ENCODE peak calls at places on chromosomes 5 and 9, in four cellular contexts. Y is A549; K is activated CD8-positive, alpha-beta memory T cell treated with anti-CD3 and anti-CD28 coated beads for 1 hour; I is NCI-H774. T is an unnamed sample.

GRCh38 chr5:147177125-147177840 is 57.5 kb upstream of the STK32A start:
- DNase-seq in Y (no peak), K (no peak), I (no peak), T (no peak)

GRCh38 chr5:140162781-140163180 is 12.2 kb upstream of the CYSTM1 start:
- DNase-seq in Y (no peak), I (no peak), K (no peak), T (no peak)

GRCh38 chr5:151239237-151239861 is 13.6 kb upstream of the GM2A start:
- DNase-seq in I (peak), K (no peak), Y (peak), T (peak)

GRCh38 chr9:129395633-129396364 is 217.7 kb upstream of the IER5L start:
- DNase-seq in K (no peak), I (no peak), Y (no peak), T (no peak)

GRCh38 chr9:34986541-34987047 is 3.0 kb upstream of the DNAJB5 start:
- DNase-seq in Y (no peak), I (peak), K (peak), T (no peak)

GRCh38 chr5:134957920-134958608 is 9.6 kb upstream of the CATSPER3 start:
- DNase-seq in I (peak), K (no peak), Y (no peak), T (no peak)

GRCh38 chr5:12659675-12660074 is 755.4 kb upstream of the CTNND2 start:
- DNase-seq in Y (no peak), I (no peak), K (no peak), T (no peak)

GRCh38 chr5:123144096-123144495 is 55.1 kb downstream of the PRDM6 start:
- DNase-seq in K (no peak), Y (no peak), I (no peak), T (no peak)

GRCh38 chr5:40813698-40814281 is 15.6 kb upstream of the PRKAA1 start:
- DNase-seq in I (no peak), Y (no peak), K (no peak), T (no peak)

GRCh38 chr5:74325866-74326265 is 314.7 kb downstream of the ENC1 start:
- DNase-seq in I (no peak), Y (no peak), K (no peak), T (no peak)

GRCh38 chr5:1781107-1781506 is 18.5 kb downstream of the MRPL36 start:
- DNase-seq in Y (no peak), K (no peak), I (no peak), T (no peak)

GRCh38 chr9:98656536-98656935 is 52.2 kb downstream of the GABBR2 start:
- DNase-seq in K (no peak), Y (no peak), I (no peak), T (no peak)

GRCh38 chr5:131441184-131441583 is 177.3 kb downstream of the CDC42SE2 start:
- DNase-seq in Y (no peak), I (no peak), K (no peak), T (no peak)

GRCh38 chr9:76519027-76519835 is 60.2 kb downstream of the GCNT1 start:
- DNase-seq in Y (no peak), K (no peak), I (no peak), T (no peak)

GRCh38 chr5:154295551-154295950 is 105.0 kb downstream of the GALNT10 start:
- DNase-seq in K (no peak), I (no peak), Y (no peak), T (no peak)

GRCh38 chr9:89626741-89627265 is 22.0 kb downstream of the GADD45G start:
- DNase-seq in Y (no peak), K (no peak), I (no peak), T (no peak)

GRCh38 chr5:7866194-7866593 is 2.6 kb downstream of the FASTKD3 start:
- DNase-seq in Y (no peak), I (no peak), K (no peak), T (no peak)

GRCh38 chr5:14357861-14358260 is 214.7 kb downstream of the TRIO start:
- DNase-seq in K (no peak), I (no peak), Y (no peak), T (no peak)

GRCh38 chr5:157076558-157076957 is 17.6 kb upstream of the HAVCR1 start:
- DNase-seq in K (no peak), I (no peak), Y (peak), T (no peak)

GRCh38 chr5:126490167-126490937 is 67.1 kb downstream of the GRAMD2B start:
- DNase-seq in K (no peak), Y (no peak), I (no peak), T (no peak)

GRCh38 chr9:112049834-112050516 is 125.1 kb downstream of the SUSD1 start:
- DNase-seq in K (no peak), Y (no peak), I (no peak), T (no peak)

GRCh38 chr9:128103589-128103962 is 24.0 kb downstream of the PTGES2 start:
- DNase-seq in K (no peak), I (no peak), Y (no peak), T (peak)

GRCh38 chr9:125586173-125586512 is 120.9 kb downstream of the MAPKAP1 start:
- DNase-seq in K (no peak), I (peak), Y (no peak), T (no peak)

GRCh38 chr9:79583957-79584654 is 12.3 kb downstream of the TLE4 start:
- DNase-seq in I (no peak), K (no peak), Y (no peak), T (peak)